ENCODE peak calls at places on chromosomes 16 and 17, in seven cellular contexts. B is stimulated activated CD8-positive, alpha-beta memory T cell treated with anti-CD3 and anti-CD28 coated beads, Interleukin-15, amount 100 ng/mL, for 24 hours; X is MCF 10A; K is HFFc6; P is activated naive CD8-positive, alpha-beta T cell treated with anti-CD3 and anti-CD28 coated beads, Interleukin-2, amount 10 ng/mL, durations not matched to agents 7 days and 5 days; V is dermis blood vessel endothelial cell; J is RPMI7951. Z is an unnamed sample.

GRCh38 chr16:24044467-24044866 is 208.7 kb downstream of the PRKCB start:
- DNase-seq in B (no peak), X (no peak), K (no peak), P (no peak), V (no peak), J (no peak), Z (no peak)

GRCh38 chr16:87834015-87834667 is 35.2 kb downstream of the SLC7A5 start:
- DNase-seq in B (no peak), X (no peak), K (no peak), P (no peak), V (no peak), J (no peak), Z (no peak)

GRCh38 chr17:27569257-27569722 is 61.7 kb upstream of the LGALS9 start:
- DNase-seq in B (no peak), X (peak; percentile 61), K (no peak), P (peak; percentile 61), V (peak; percentile 61), J (no peak), Z (no peak)

GRCh38 chr16:19396555-19397011 is 21.1 kb upstream of the TMC5 start:
- DNase-seq in B (no peak), X (peak; percentile 95), K (no peak), P (no peak), V (no peak), J (no peak), Z (no peak)

GRCh38 chr16:12170103-12171025 is 193.8 kb downstream of the SNX29 start:
- DNase-seq in B (no peak), X (no peak), K (no peak), P (no peak), V (no peak), J (no peak), Z (peak; percentile 79)

GRCh38 chr17:39687101-39687545 is 734 bp downstream of the PGAP3 start:
- DNase-seq in B (no peak), X (no peak), K (no peak), P (no peak), V (no peak), J (no peak), Z (no peak)

GRCh38 chr17:66724581-66725341 is 110.2 kb upstream of the CACNG5 start:
- DNase-seq in B (no peak), X (no peak), K (no peak), P (no peak), V (peak; percentile 45), J (no peak), Z (no peak)

GRCh38 chr16:89623511-89624232 is 10.2 kb downstream of the DPEP1 start:
- DNase-seq in B (no peak), X (no peak), K (no peak), P (no peak), V (peak; percentile 70), J (peak; percentile 85), Z (peak; percentile 46)

GRCh38 chr17:68296217-68297140 is 5.2 kb downstream of the ARSG start:
- DNase-seq in B (no peak), X (no peak), K (no peak), P (peak; percentile 67), V (no peak), J (no peak), Z (no peak)

GRCh38 chr16:57757326-57757786 is 21.8 kb downstream of the KATNB1 start:
- DNase-seq in B (peak; percentile 94), X (peak; percentile 85), K (peak; percentile 70), P (peak; percentile 91), V (peak; percentile 89), J (peak; percentile 70), Z (peak; percentile 95)

GRCh38 chr17:29619251-29619650 is 3.5 kb downstream of the CORO6 start:
- DNase-seq in B (no peak), X (peak; percentile 29), K (peak; percentile 52), P (no peak), V (peak; percentile 68), J (peak; percentile 63), Z (peak; percentile 35)

GRCh38 chr17:82092628-82092994 is 5.4 kb downstream of the FASN start:
- DNase-seq in B (no peak), X (no peak), K (no peak), P (no peak), V (no peak), J (no peak), Z (no peak)

GRCh38 chr17:55727920-55728319 is 5.3 kb upstream of the TMEM100 start:
- DNase-seq in B (no peak), X (no peak), K (no peak), P (no peak), V (no peak), J (no peak), Z (no peak)

GRCh38 chr16:71899171-71899570 is 3.8 kb downstream of the IST1 start:
- DNase-seq in B (no peak), X (no peak), K (no peak), P (no peak), V (no peak), J (no peak), Z (no peak)

GRCh38 chr16:73713817-73714495 is 582.7 kb upstream of the PSMD7 start:
- DNase-seq in B (no peak), X (peak; percentile 63), K (peak; percentile 16), P (no peak), V (no peak), J (peak; percentile 47), Z (no peak)